ENCODE peak calls at places on chromosomes 12 and 14, in four cellular contexts. One of them, this sample, is unnamed.

GRCh38 chr12:49916129-49916919 is 12.6 kb upstream of the FAIM2 start:
- DNase-seq in sigmoid colon: no peak
- DNase-seq in transverse colon: no peak
- DNase-seq in H1: no peak
- DNase-seq in this sample: no peak

GRCh38 chr12:68855111-68855510 is 47.1 kb downstream of the MDM2 start:
- DNase-seq in sigmoid colon: no peak
- DNase-seq in transverse colon: no peak
- DNase-seq in H1: no peak
- DNase-seq in this sample: no peak

GRCh38 chr12:114779203-114779602 is 95.2 kb upstream of the TBX3 start:
- DNase-seq in sigmoid colon: no peak
- DNase-seq in transverse colon: no peak
- DNase-seq in H1: no peak
- DNase-seq in this sample: no peak

GRCh38 chr12:83008703-83009102 is 322.0 kb downstream of the TMTC2 start:
- DNase-seq in sigmoid colon: no peak
- DNase-seq in transverse colon: no peak
- DNase-seq in H1: no peak
- DNase-seq in this sample: no peak

GRCh38 chr12:79549531-79550271 is 141.1 kb downstream of the PAWR start:
- DNase-seq in sigmoid colon: no peak
- DNase-seq in transverse colon: no peak
- DNase-seq in H1: no peak
- DNase-seq in this sample: no peak

GRCh38 chr14:61101803-61102548 is 120.9 kb downstream of the SLC38A6 start:
- DNase-seq in sigmoid colon: no peak
- DNase-seq in transverse colon: no peak
- DNase-seq in H1: no peak
- DNase-seq in this sample: no peak

GRCh38 chr12:41293011-41293410 is 104.9 kb downstream of the PDZRN4 start:
- DNase-seq in sigmoid colon: no peak
- DNase-seq in transverse colon: no peak
- DNase-seq in H1: no peak
- DNase-seq in this sample: no peak

GRCh38 chr12:116559330-116560080 is at the start of gene MAP1LC3B2:
- DNase-seq in sigmoid colon: peak; percentile 76
- DNase-seq in transverse colon: peak; percentile 84
- DNase-seq in H1: no peak
- DNase-seq in this sample: peak; percentile 72

GRCh38 chr12:30822385-30823139 is 67.8 kb upstream of the CAPRIN2 start:
- DNase-seq in sigmoid colon: peak; percentile 77
- DNase-seq in transverse colon: peak; percentile 61
- DNase-seq in H1: no peak
- DNase-seq in this sample: no peak

GRCh38 chr14:36300337-36300736 is 20.1 kb downstream of the MBIP start:
- DNase-seq in sigmoid colon: no peak
- DNase-seq in transverse colon: no peak
- DNase-seq in H1: no peak
- DNase-seq in this sample: no peak

GRCh38 chr12:6229823-6230222 is 29.6 kb downstream of the CD9 start:
- DNase-seq in sigmoid colon: peak; percentile 96
- DNase-seq in transverse colon: peak; percentile 68
- DNase-seq in H1: no peak
- DNase-seq in this sample: peak; percentile 81

GRCh38 chr14:100645200-100645985 is 58.2 kb upstream of the BEGAIN start:
- DNase-seq in sigmoid colon: peak; percentile 81
- DNase-seq in transverse colon: peak; percentile 93
- DNase-seq in H1: peak; percentile 54
- DNase-seq in this sample: peak; percentile 87

GRCh38 chr12:4119157-4119761 is 154.3 kb upstream of the CCND2 start:
- DNase-seq in sigmoid colon: no peak
- DNase-seq in transverse colon: peak; percentile 27
- DNase-seq in H1: no peak
- DNase-seq in this sample: no peak

GRCh38 chr12:118853634-118854033 is 127.7 kb upstream of the SRRM4 start:
- DNase-seq in sigmoid colon: no peak
- DNase-seq in transverse colon: no peak
- DNase-seq in H1: no peak
- DNase-seq in this sample: no peak

GRCh38 chr14:68910540-68910939 is 68.6 kb downstream of the ACTN1 start:
- DNase-seq in sigmoid colon: no peak
- DNase-seq in transverse colon: no peak
- DNase-seq in H1: no peak
- DNase-seq in this sample: no peak

GRCh38 chr12:120365675-120366340 is 3.2 kb downstream of the MSI1 start:
- DNase-seq in sigmoid colon: no peak
- DNase-seq in transverse colon: peak; percentile 76
- DNase-seq in H1: no peak
- DNase-seq in this sample: no peak

GRCh38 chr12:10982244-10982643 is 4.5 kb downstream of the TAS2R50 start:
- DNase-seq in sigmoid colon: no peak
- DNase-seq in transverse colon: no peak
- DNase-seq in H1: no peak
- DNase-seq in this sample: no peak

GRCh38 chr12:24773996-24774395 is 174.9 kb downstream of the BCAT1 start:
- DNase-seq in sigmoid colon: no peak
- DNase-seq in transverse colon: no peak
- DNase-seq in H1: no peak
- DNase-seq in this sample: no peak

GRCh38 chr14:65225299-65226159 is 123.2 kb upstream of the MAX start:
- DNase-seq in sigmoid colon: no peak
- DNase-seq in transverse colon: no peak
- DNase-seq in H1: no peak
- DNase-seq in this sample: peak; percentile 39

GRCh38 chr12:26293612-26294011 is 98.2 kb downstream of the SSPN start:
- DNase-seq in sigmoid colon: no peak
- DNase-seq in transverse colon: no peak
- DNase-seq in H1: no peak
- DNase-seq in this sample: no peak

GRCh38 chr14:68215628-68216027 is 396.0 kb downstream of the RAD51B start:
- DNase-seq in sigmoid colon: no peak
- DNase-seq in transverse colon: no peak
- DNase-seq in H1: no peak
- DNase-seq in this sample: no peak

GRCh38 chr14:56216631-56217379 is 98.6 kb downstream of the PELI2 start:
- DNase-seq in sigmoid colon: no peak
- DNase-seq in transverse colon: peak; percentile 51
- DNase-seq in H1: no peak
- DNase-seq in this sample: no peak

GRCh38 chr12:88338486-88338885 is 196.4 kb downstream of the TMTC3 start:
- DNase-seq in sigmoid colon: no peak
- DNase-seq in transverse colon: no peak
- DNase-seq in H1: no peak
- DNase-seq in this sample: no peak

GRCh38 chr14:54362759-54363437 is 33.9 kb upstream of the CDKN3 start:
- DNase-seq in sigmoid colon: no peak
- DNase-seq in transverse colon: no peak
- DNase-seq in H1: no peak
- DNase-seq in this sample: no peak

GRCh38 chr12:105670664-105671063 is 340.2 kb downstream of the C12orf75 start:
- DNase-seq in sigmoid colon: no peak
- DNase-seq in transverse colon: no peak
- DNase-seq in H1: no peak
- DNase-seq in this sample: no peak

GRCh38 chr12:118537481-118537917 is 161.1 kb downstream of the SUDS3 start:
- DNase-seq in sigmoid colon: peak; percentile 88
- DNase-seq in transverse colon: peak; percentile 14
- DNase-seq in H1: no peak
- DNase-seq in this sample: peak; percentile 7

GRCh38 chr12:53746592-53747491 is 4.9 kb downstream of the CISTR start:
- DNase-seq in sigmoid colon: peak; percentile 96
- DNase-seq in transverse colon: peak; percentile 94
- DNase-seq in H1: peak; percentile 77
- DNase-seq in this sample: peak; percentile 91

GRCh38 chr12:9674226-9674590 is 4.7 kb downstream of the CLEC2D start:
- DNase-seq in sigmoid colon: no peak
- DNase-seq in transverse colon: peak; percentile 44
- DNase-seq in H1: no peak
- DNase-seq in this sample: no peak

GRCh38 chr12:124550123-124551089 is 17.0 kb downstream of the NCOR2 start:
- DNase-seq in sigmoid colon: peak; percentile 73
- DNase-seq in transverse colon: no peak
- DNase-seq in H1: no peak
- DNase-seq in this sample: no peak

GRCh38 chr12:15273896-15274295 is 48.4 kb upstream of the PTPRO start:
- DNase-seq in sigmoid colon: no peak
- DNase-seq in transverse colon: no peak
- DNase-seq in H1: no peak
- DNase-seq in this sample: no peak

GRCh38 chr12:105467710-105468366 is 137.3 kb downstream of the C12orf75 start:
- DNase-seq in sigmoid colon: no peak
- DNase-seq in transverse colon: no peak
- DNase-seq in H1: no peak
- DNase-seq in this sample: no peak

GRCh38 chr14:35965425-35965824 is 139.3 kb downstream of the BRMS1L start:
- DNase-seq in sigmoid colon: no peak
- DNase-seq in transverse colon: no peak
- DNase-seq in H1: no peak
- DNase-seq in this sample: no peak

GRCh38 chr14:56244138-56244789 is 126.1 kb downstream of the PELI2 start:
- DNase-seq in sigmoid colon: no peak
- DNase-seq in transverse colon: no peak
- DNase-seq in H1: no peak
- DNase-seq in this sample: no peak

GRCh38 chr12:122195405-122195804 is 8.1 kb upstream of the B3GNT4 start:
- DNase-seq in sigmoid colon: no peak
- DNase-seq in transverse colon: no peak
- DNase-seq in H1: no peak
- DNase-seq in this sample: no peak

GRCh38 chr14:76924363-76925151 is 98.3 kb downstream of the LRRC74A start:
- DNase-seq in sigmoid colon: no peak
- DNase-seq in transverse colon: no peak
- DNase-seq in H1: peak; percentile 87
- DNase-seq in this sample: no peak

GRCh38 chr12:70785896-70786295 is 134.6 kb downstream of the PTPRR start:
- DNase-seq in sigmoid colon: no peak
- DNase-seq in transverse colon: no peak
- DNase-seq in H1: no peak
- DNase-seq in this sample: no peak

GRCh38 chr12:48122065-48122834 is 3.1 kb downstream of the PFKM start:
- DNase-seq in sigmoid colon: no peak
- DNase-seq in transverse colon: no peak
- DNase-seq in H1: no peak
- DNase-seq in this sample: no peak

DNA sequence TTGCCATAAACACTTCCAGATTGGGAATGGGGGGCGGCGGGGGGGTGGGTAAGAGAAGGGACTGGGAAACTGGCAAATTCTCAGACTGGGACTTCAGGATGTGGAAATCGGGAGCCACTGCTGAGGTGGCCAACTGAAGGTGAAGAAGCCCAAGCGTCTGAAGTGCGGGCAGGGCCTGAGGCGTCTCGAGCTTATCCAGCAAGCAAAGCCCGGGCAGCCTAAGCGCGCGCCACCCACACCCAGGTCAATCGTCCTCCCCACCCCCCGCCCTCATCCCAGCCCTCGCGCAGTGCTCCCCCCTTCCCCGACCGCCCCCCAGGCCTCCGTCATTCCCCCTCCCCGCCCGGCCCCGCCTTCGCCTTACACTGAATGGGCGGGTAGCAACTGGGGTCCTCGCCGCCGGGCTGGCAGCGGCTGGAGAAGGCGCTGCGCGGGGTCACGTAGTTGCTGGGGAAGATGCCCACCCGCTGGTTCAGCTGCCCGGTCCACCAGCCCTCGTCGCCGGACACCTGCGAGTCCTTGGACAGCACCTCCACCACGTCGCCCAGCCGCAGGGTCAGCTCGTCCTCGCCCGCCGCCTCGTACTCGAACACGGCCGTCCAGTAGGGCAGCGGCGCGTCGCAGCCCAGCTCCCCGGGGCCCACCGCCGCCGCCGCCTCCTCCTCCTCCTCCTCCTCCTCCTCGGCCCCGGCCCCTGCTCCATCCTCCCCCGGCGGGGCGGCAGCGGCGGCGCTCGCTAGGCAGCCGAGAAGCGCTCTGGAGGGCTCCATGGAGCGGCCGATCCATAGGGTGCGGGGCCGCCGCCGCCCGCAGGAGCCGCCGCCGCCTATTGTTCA is 693 bp downstream of the MAP3K9 start:
- DNase-seq in sigmoid colon: peak; percentile 62
- DNase-seq in transverse colon: peak; percentile 60
- DNase-seq in H1: no peak
- DNase-seq in this sample: peak; percentile 22
- TF ChIP-seq POLR2AphosphoS5 in sigmoid colon: no peak
- TF ChIP-seq POLR2AphosphoS5 in transverse colon: no peak
- TF ChIP-seq POLR2AphosphoS5 in H1: peak; percentile 54
- TF ChIP-seq POLR2AphosphoS5 in this sample: no peak

GRCh38 chr12:91178139-91178561 is 4.5 kb downstream of the DCN start:
- DNase-seq in sigmoid colon: no peak
- DNase-seq in transverse colon: no peak
- DNase-seq in H1: no peak
- DNase-seq in this sample: no peak
- TF ChIP-seq CTCF in sigmoid colon: peak; percentile 40
- TF ChIP-seq CTCF in transverse colon: peak; percentile 49
- TF ChIP-seq CTCF in H1: no peak
- TF ChIP-seq CTCF in this sample: peak; percentile 35

GRCh38 chr14:75301666-75302325 is 23.2 kb downstream of the FOS start:
- DNase-seq in sigmoid colon: peak; percentile 77
- DNase-seq in transverse colon: peak; percentile 59
- DNase-seq in H1: no peak
- DNase-seq in this sample: no peak

GRCh38 chr14:75299576-75299975 is 20.9 kb downstream of the FOS start:
- DNase-seq in sigmoid colon: no peak
- DNase-seq in transverse colon: no peak
- DNase-seq in H1: no peak
- DNase-seq in this sample: no peak

GRCh38 chr14:75306917-75307699 is 28.5 kb downstream of the FOS start:
- DNase-seq in sigmoid colon: no peak
- DNase-seq in transverse colon: no peak
- DNase-seq in H1: no peak
- DNase-seq in this sample: no peak

GRCh38 chr14:75299064-75299463 is 20.4 kb downstream of the FOS start:
- DNase-seq in sigmoid colon: peak; percentile 88
- DNase-seq in transverse colon: peak; percentile 37
- DNase-seq in H1: no peak
- DNase-seq in this sample: no peak

DNA sequence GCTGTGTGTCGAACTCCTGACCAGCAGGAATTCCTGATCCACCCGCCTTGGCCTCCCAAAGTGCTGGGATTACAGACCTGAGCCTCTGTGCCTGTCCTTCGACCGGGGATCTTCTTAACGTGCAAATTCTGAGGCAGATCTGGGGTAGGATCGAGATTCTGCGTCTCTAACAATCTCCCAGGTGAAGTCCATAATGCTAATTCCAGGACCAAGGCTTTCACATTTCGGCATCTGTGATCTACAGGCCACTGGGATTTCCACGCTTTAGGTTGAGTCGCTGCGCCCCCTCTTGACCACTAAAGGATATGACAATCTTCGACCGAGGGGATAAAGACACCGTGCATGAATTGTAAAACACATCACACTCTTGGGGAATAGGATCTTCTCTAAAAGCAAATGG is 24.8 kb downstream of the FOS start:
- DNase-seq in sigmoid colon: peak; percentile 86
- DNase-seq in transverse colon: peak; percentile 76
- DNase-seq in H1: no peak
- DNase-seq in this sample: peak; percentile 73
- TF ChIP-seq POLR2AphosphoS5 in sigmoid colon: no peak
- TF ChIP-seq POLR2AphosphoS5 in transverse colon: no peak
- TF ChIP-seq POLR2AphosphoS5 in H1: no peak
- TF ChIP-seq POLR2AphosphoS5 in this sample: peak; percentile 72

GRCh38 chr12:1533205-1533601 is 61.2 kb downstream of the FBXL14 start:
- DNase-seq in sigmoid colon: no peak
- DNase-seq in transverse colon: no peak
- DNase-seq in H1: no peak
- DNase-seq in this sample: no peak
- TF ChIP-seq CTCF in sigmoid colon: no peak
- TF ChIP-seq CTCF in transverse colon: no peak
- TF ChIP-seq CTCF in H1: no peak
- TF ChIP-seq CTCF in this sample: no peak